ENCODE peak calls at places on chromosomes 5 and 9, in seven cellular contexts. One of them, this sample, is unnamed.

GRCh38 chr9:83130541-83130940 is 67.6 kb upstream of the RASEF start:
- DNase-seq in germinal center: no peak
- DNase-seq in astrocyte of the spinal cord: peak; percentile 74
- DNase-seq in Caki2: peak; percentile 3
- DNase-seq in stimulated activated CD4-positive, alpha-beta T cell treated with anti-CD3 and anti-CD28 coated beads, Interleukin-2, amount 100 ng/mL, for 24 hours: no peak
- DNase-seq in fibroblast of the aortic adventitia: no peak
- DNase-seq in PC-3: peak; percentile 61
- DNase-seq in this sample: no peak

GRCh38 chr5:110616009-110616408 is 110.5 kb downstream of the TMEM232 start:
- DNase-seq in germinal center: no peak
- DNase-seq in astrocyte of the spinal cord: no peak
- DNase-seq in Caki2: no peak
- DNase-seq in stimulated activated CD4-positive, alpha-beta T cell treated with anti-CD3 and anti-CD28 coated beads, Interleukin-2, amount 100 ng/mL, for 24 hours: no peak
- DNase-seq in fibroblast of the aortic adventitia: no peak
- DNase-seq in PC-3: no peak
- DNase-seq in this sample: no peak

GRCh38 chr5:151671979-151672378 is 14.7 kb downstream of the SPARC start:
- DNase-seq in germinal center: no peak
- DNase-seq in astrocyte of the spinal cord: no peak
- DNase-seq in Caki2: no peak
- DNase-seq in stimulated activated CD4-positive, alpha-beta T cell treated with anti-CD3 and anti-CD28 coated beads, Interleukin-2, amount 100 ng/mL, for 24 hours: no peak
- DNase-seq in fibroblast of the aortic adventitia: peak; percentile 86
- DNase-seq in PC-3: no peak
- DNase-seq in this sample: no peak

GRCh38 chr5:132877938-132878337 is 4.5 kb downstream of the LEAP2 start:
- DNase-seq in germinal center: no peak
- DNase-seq in astrocyte of the spinal cord: peak; percentile 46
- DNase-seq in Caki2: peak; percentile 85
- DNase-seq in stimulated activated CD4-positive, alpha-beta T cell treated with anti-CD3 and anti-CD28 coated beads, Interleukin-2, amount 100 ng/mL, for 24 hours: no peak
- DNase-seq in fibroblast of the aortic adventitia: peak; percentile 62
- DNase-seq in PC-3: peak; percentile 16
- DNase-seq in this sample: no peak

GRCh38 chr5:111934511-111934910 is 177.5 kb upstream of the NREP start:
- DNase-seq in germinal center: no peak
- DNase-seq in astrocyte of the spinal cord: no peak
- DNase-seq in Caki2: no peak
- DNase-seq in stimulated activated CD4-positive, alpha-beta T cell treated with anti-CD3 and anti-CD28 coated beads, Interleukin-2, amount 100 ng/mL, for 24 hours: no peak
- DNase-seq in fibroblast of the aortic adventitia: no peak
- DNase-seq in PC-3: no peak
- DNase-seq in this sample: no peak

GRCh38 chr9:17222932-17223331 is 88.1 kb downstream of the CNTLN start:
- DNase-seq in germinal center: no peak
- DNase-seq in astrocyte of the spinal cord: no peak
- DNase-seq in Caki2: no peak
- DNase-seq in stimulated activated CD4-positive, alpha-beta T cell treated with anti-CD3 and anti-CD28 coated beads, Interleukin-2, amount 100 ng/mL, for 24 hours: no peak
- DNase-seq in fibroblast of the aortic adventitia: no peak
- DNase-seq in PC-3: no peak
- DNase-seq in this sample: no peak

GRCh38 chr5:59418766-59419165 is 474.8 kb downstream of the PDE4D start:
- DNase-seq in germinal center: no peak
- DNase-seq in astrocyte of the spinal cord: no peak
- DNase-seq in Caki2: no peak
- DNase-seq in stimulated activated CD4-positive, alpha-beta T cell treated with anti-CD3 and anti-CD28 coated beads, Interleukin-2, amount 100 ng/mL, for 24 hours: no peak
- DNase-seq in fibroblast of the aortic adventitia: no peak
- DNase-seq in PC-3: no peak
- DNase-seq in this sample: no peak

GRCh38 chr5:89435347-89435746 is 552.4 kb upstream of the MEF2C start:
- DNase-seq in germinal center: no peak
- DNase-seq in astrocyte of the spinal cord: no peak
- DNase-seq in Caki2: no peak
- DNase-seq in stimulated activated CD4-positive, alpha-beta T cell treated with anti-CD3 and anti-CD28 coated beads, Interleukin-2, amount 100 ng/mL, for 24 hours: no peak
- DNase-seq in fibroblast of the aortic adventitia: no peak
- DNase-seq in PC-3: no peak
- DNase-seq in this sample: no peak

GRCh38 chr9:13034696-13035006 is 244.8 kb downstream of the MPDZ start:
- DNase-seq in germinal center: no peak
- DNase-seq in astrocyte of the spinal cord: peak; percentile 22
- DNase-seq in Caki2: no peak
- DNase-seq in stimulated activated CD4-positive, alpha-beta T cell treated with anti-CD3 and anti-CD28 coated beads, Interleukin-2, amount 100 ng/mL, for 24 hours: no peak
- DNase-seq in fibroblast of the aortic adventitia: no peak
- DNase-seq in PC-3: no peak
- DNase-seq in this sample: no peak

GRCh38 chr5:4387295-4387694 is 752.8 kb upstream of the ADAMTS16 start:
- DNase-seq in germinal center: no peak
- DNase-seq in astrocyte of the spinal cord: peak; percentile 2
- DNase-seq in Caki2: peak; percentile 78
- DNase-seq in stimulated activated CD4-positive, alpha-beta T cell treated with anti-CD3 and anti-CD28 coated beads, Interleukin-2, amount 100 ng/mL, for 24 hours: no peak
- DNase-seq in fibroblast of the aortic adventitia: no peak
- DNase-seq in PC-3: no peak
- DNase-seq in this sample: no peak

GRCh38 chr5:91297994-91298393 is 85.1 kb downstream of the ARRDC3 start:
- DNase-seq in germinal center: no peak
- DNase-seq in astrocyte of the spinal cord: no peak
- DNase-seq in Caki2: no peak
- DNase-seq in stimulated activated CD4-positive, alpha-beta T cell treated with anti-CD3 and anti-CD28 coated beads, Interleukin-2, amount 100 ng/mL, for 24 hours: no peak
- DNase-seq in fibroblast of the aortic adventitia: no peak
- DNase-seq in PC-3: no peak
- DNase-seq in this sample: no peak

GRCh38 chr9:113298924-113299770 is 4.0 kb downstream of the RNF183 start:
- DNase-seq in germinal center: no peak
- DNase-seq in astrocyte of the spinal cord: no peak
- DNase-seq in Caki2: no peak
- DNase-seq in stimulated activated CD4-positive, alpha-beta T cell treated with anti-CD3 and anti-CD28 coated beads, Interleukin-2, amount 100 ng/mL, for 24 hours: no peak
- DNase-seq in fibroblast of the aortic adventitia: no peak
- DNase-seq in PC-3: no peak
- DNase-seq in this sample: no peak

GRCh38 chr5:133035224-133035623 is 8.9 kb upstream of the ZCCHC10 start:
- DNase-seq in germinal center: no peak
- DNase-seq in astrocyte of the spinal cord: no peak
- DNase-seq in Caki2: no peak
- DNase-seq in stimulated activated CD4-positive, alpha-beta T cell treated with anti-CD3 and anti-CD28 coated beads, Interleukin-2, amount 100 ng/mL, for 24 hours: no peak
- DNase-seq in fibroblast of the aortic adventitia: no peak
- DNase-seq in PC-3: no peak
- DNase-seq in this sample: no peak

GRCh38 chr5:151155149-151155776 is 2.3 kb downstream of the ANXA6 start:
- DNase-seq in germinal center: peak; percentile 47
- DNase-seq in astrocyte of the spinal cord: no peak
- DNase-seq in Caki2: no peak
- DNase-seq in stimulated activated CD4-positive, alpha-beta T cell treated with anti-CD3 and anti-CD28 coated beads, Interleukin-2, amount 100 ng/mL, for 24 hours: peak; percentile 57
- DNase-seq in fibroblast of the aortic adventitia: no peak
- DNase-seq in PC-3: no peak
- DNase-seq in this sample: peak; percentile 34

GRCh38 chr5:5341531-5342292 is 80.8 kb upstream of the ICE1 start:
- DNase-seq in germinal center: no peak
- DNase-seq in astrocyte of the spinal cord: no peak
- DNase-seq in Caki2: no peak
- DNase-seq in stimulated activated CD4-positive, alpha-beta T cell treated with anti-CD3 and anti-CD28 coated beads, Interleukin-2, amount 100 ng/mL, for 24 hours: no peak
- DNase-seq in fibroblast of the aortic adventitia: peak; percentile 53
- DNase-seq in PC-3: peak; percentile 45
- DNase-seq in this sample: no peak

GRCh38 chr9:8600914-8601680 is 801.5 kb upstream of the DMAC1 start:
- DNase-seq in germinal center: no peak
- DNase-seq in astrocyte of the spinal cord: no peak
- DNase-seq in Caki2: peak; percentile 3
- DNase-seq in stimulated activated CD4-positive, alpha-beta T cell treated with anti-CD3 and anti-CD28 coated beads, Interleukin-2, amount 100 ng/mL, for 24 hours: no peak
- DNase-seq in fibroblast of the aortic adventitia: peak; percentile 7
- DNase-seq in PC-3: no peak
- DNase-seq in this sample: no peak

GRCh38 chr5:142215915-142216681 is 107.5 kb downstream of the NDFIP1 start:
- DNase-seq in germinal center: no peak
- DNase-seq in astrocyte of the spinal cord: peak; percentile 99
- DNase-seq in Caki2: peak; percentile 96
- DNase-seq in stimulated activated CD4-positive, alpha-beta T cell treated with anti-CD3 and anti-CD28 coated beads, Interleukin-2, amount 100 ng/mL, for 24 hours: no peak
- DNase-seq in fibroblast of the aortic adventitia: peak; percentile 99
- DNase-seq in PC-3: peak; percentile 97
- DNase-seq in this sample: no peak

GRCh38 chr9:113988951-113989780 is 88.9 kb downstream of the AMBP start:
- DNase-seq in germinal center: no peak
- DNase-seq in astrocyte of the spinal cord: no peak
- DNase-seq in Caki2: no peak
- DNase-seq in stimulated activated CD4-positive, alpha-beta T cell treated with anti-CD3 and anti-CD28 coated beads, Interleukin-2, amount 100 ng/mL, for 24 hours: no peak
- DNase-seq in fibroblast of the aortic adventitia: peak; percentile 85
- DNase-seq in PC-3: no peak
- DNase-seq in this sample: no peak

GRCh38 chr9:110975969-110976368 is 62.3 kb downstream of the LPAR1 start:
- DNase-seq in germinal center: no peak
- DNase-seq in astrocyte of the spinal cord: no peak
- DNase-seq in Caki2: no peak
- DNase-seq in stimulated activated CD4-positive, alpha-beta T cell treated with anti-CD3 and anti-CD28 coated beads, Interleukin-2, amount 100 ng/mL, for 24 hours: no peak
- DNase-seq in fibroblast of the aortic adventitia: peak; percentile 67
- DNase-seq in PC-3: no peak
- DNase-seq in this sample: no peak

This sample was measured in central memory CD8-positive, alpha-beta T cell.